ENCODE peak calls at places on chromosomes 7 and 10, in five cellular contexts. W is AG04450, C is H9, M is cardiac fibroblast, B is sigmoid colon. I is an unnamed sample.

GRCh38 chr7:105016083-105017075 is 2.4 kb downstream of the KMT2E start:
- DNase-seq in W (no peak), C (no peak), M (peak), B (no peak), I (no peak)

GRCh38 chr10:122639801-122640200 is 59.8 kb downstream of the C10orf120 start:
- DNase-seq in W (no peak), C (no peak), M (no peak), B (peak), I (no peak)

GRCh38 chr10:63376560-63377304 is 89.0 kb downstream of the JMJD1C start:
- DNase-seq in W (no peak), C (no peak), M (peak), B (no peak), I (no peak)

GRCh38 chr7:43458746-43459337 is 124.1 kb upstream of the STK17A start:
- DNase-seq in W (no peak), C (no peak), M (no peak), B (no peak), I (no peak)

GRCh38 chr7:39624202-39624807 is 933 bp downstream of the RALA start:
- DNase-seq in W (no peak), C (no peak), M (peak), B (no peak), I (no peak)

GRCh38 chr7:7957513-7957912 is 11.1 kb upstream of the GLCCI1 start:
- DNase-seq in W (no peak), C (no peak), M (no peak), B (no peak), I (no peak)

GRCh38 chr10:82411416-82411815 is 536.4 kb downstream of the NRG3 start:
- DNase-seq in W (no peak), C (no peak), M (peak), B (no peak), I (no peak)

GRCh38 chr10:8057636-8058273 is 3.3 kb downstream of the GATA3 start:
- DNase-seq in W (no peak), C (no peak), M (no peak), B (no peak), I (no peak)

GRCh38 chr10:121710207-121710606 is 112.0 kb upstream of the FGFR2 start:
- DNase-seq in W (no peak), C (no peak), M (peak), B (no peak), I (no peak)

GRCh38 chr10:3805227-3805790 is 20.3 kb upstream of the KLF6 start:
- DNase-seq in W (no peak), C (no peak), M (peak), B (no peak), I (no peak)

GRCh38 chr7:100484636-100485114 is 948 bp downstream of the NYAP1 start:
- DNase-seq in W (no peak), C (no peak), M (no peak), B (no peak), I (no peak)

GRCh38 chr7:94386416-94386815 is 8.3 kb upstream of the COL1A2 start:
- DNase-seq in W (no peak), C (no peak), M (no peak), B (no peak), I (no peak)

GRCh38 chr10:44056206-44056605 is 328.7 kb downstream of the CXCL12 start:
- DNase-seq in W (no peak), C (no peak), M (no peak), B (no peak), I (no peak)

GRCh38 chr10:113087082-113088029 is 137.3 kb downstream of the TCF7L2 start:
- DNase-seq in W (peak), C (peak), M (peak), B (peak), I (peak)

GRCh38 chr7:123237-123636 is 69.1 kb upstream of the FAM20C start:
- DNase-seq in W (no peak), C (no peak), M (no peak), B (no peak), I (no peak)

GRCh38 chr10:5587151-5588079 is 62.7 kb downstream of the CALML3 start:
- DNase-seq in W (no peak), C (no peak), M (no peak), B (peak), I (no peak)

GRCh38 chr10:94785211-94785610 is 22.7 kb downstream of the CYP2C19 start:
- DNase-seq in W (no peak), C (no peak), M (no peak), B (no peak), I (no peak)

GRCh38 chr10:65423043-65423442 is 1502.8 kb upstream of the LRRTM3 start:
- DNase-seq in W (no peak), C (no peak), M (no peak), B (no peak), I (no peak)

GRCh38 chr10:35874326-35875070 is 232.4 kb upstream of the FZD8 start:
- DNase-seq in W (no peak), C (no peak), M (no peak), B (no peak), I (no peak)

GRCh38 chr7:116357776-116358670 is 141.5 kb upstream of the CAV2 start:
- DNase-seq in W (no peak), C (no peak), M (peak), B (no peak), I (no peak)

GRCh38 chr10:86755454-86755739 is 1.0 kb upstream of the BMPR1A start:
- DNase-seq in W (no peak), C (no peak), M (no peak), B (no peak), I (no peak)

GRCh38 chr7:110090113-110090820 is 1000.7 kb upstream of the LRRN3 start:
- DNase-seq in W (no peak), C (no peak), M (peak), B (no peak), I (peak)

GRCh38 chr10:70296406-70296899 is 12.6 kb upstream of the NPFFR1 start:
- DNase-seq in W (peak), C (peak), M (peak), B (peak), I (no peak)

GRCh38 chr10:91409869-91410637 is at the start of gene HECTD2:
- DNase-seq in W (no peak), C (peak), M (peak), B (peak), I (peak)
- TF ChIP-seq CTCF in W (peak), C (peak), M (no peak), B (no peak), I (peak)

GRCh38 chr7:106914018-106914607 is 49.0 kb downstream of the PIK3CG start:
- DNase-seq in W (no peak), C (no peak), M (no peak), B (no peak), I (no peak)
- TF ChIP-seq CTCF in W (no peak), C (no peak), M (no peak), B (no peak), I (no peak)

GRCh38 chr10:133259603-133259992 is 17.1 kb downstream of the ADAM8 start:
- DNase-seq in W (no peak), C (no peak), M (no peak), B (no peak), I (no peak)

GRCh38 chr10:133261726-133262325 is 14.8 kb downstream of the ADAM8 start:
- DNase-seq in W (no peak), C (peak), M (peak), B (peak), I (peak)

GRCh38 chr10:133258818-133259602 is 17.7 kb downstream of the ADAM8 start:
- DNase-seq in W (peak), C (no peak), M (peak), B (peak), I (no peak)

GRCh38 chr10:133262696-133263095 is 14.0 kb downstream of the ADAM8 start:
- DNase-seq in W (no peak), C (no peak), M (no peak), B (no peak), I (no peak)

DNA sequence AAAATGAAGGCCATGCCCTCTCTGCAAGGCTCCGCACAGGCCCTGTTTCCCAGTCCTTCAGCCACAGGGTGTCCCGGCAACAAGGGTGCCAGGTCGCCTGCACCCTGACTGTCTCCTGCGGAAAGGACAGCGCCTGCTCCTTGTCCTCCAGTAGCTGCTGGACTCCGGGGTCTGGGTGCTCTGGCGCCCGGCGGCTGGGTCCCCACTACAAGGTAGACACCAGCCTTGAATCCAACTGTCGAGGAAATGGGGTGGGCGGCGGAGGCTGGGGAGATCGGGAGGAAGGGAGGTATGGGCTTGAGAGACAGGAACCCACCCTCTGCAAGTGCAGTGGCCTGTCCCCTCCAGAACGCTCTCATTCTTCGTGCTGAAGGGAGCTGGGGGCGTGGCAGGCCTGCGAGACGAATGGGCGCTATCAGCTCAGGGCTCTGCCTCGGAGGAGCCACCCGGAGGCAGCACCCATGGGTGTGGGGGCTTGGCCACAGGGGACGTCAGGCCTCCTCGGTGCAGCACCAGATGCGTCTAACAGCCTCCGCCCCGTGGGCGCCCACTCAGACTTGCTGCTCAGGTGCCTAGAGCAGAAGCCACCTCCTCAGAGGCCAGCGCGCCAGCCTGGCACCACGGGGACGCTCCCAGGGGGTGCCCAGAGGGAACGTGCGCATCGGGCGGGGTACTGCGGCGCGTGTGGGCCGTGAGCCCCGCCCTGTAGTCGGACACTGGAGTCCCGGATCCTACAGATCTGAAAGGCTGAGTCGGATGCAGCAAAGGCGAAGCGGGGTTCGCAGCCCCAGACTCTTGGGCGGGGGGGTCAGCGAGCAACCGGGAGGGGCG is 15.6 kb downstream of the ADAM8 start:
- DNase-seq in W (no peak), C (no peak), M (no peak), B (peak), I (no peak)
- TF ChIP-seq CTCF in W (no peak), C (no peak), M (no peak), B (no peak), I (no peak)

GRCh38 chr7:82164410-82164809 is 279.2 kb downstream of the CACNA2D1 start:
- DNase-seq in W (no peak), C (no peak), M (no peak), B (no peak), I (no peak)
- TF ChIP-seq CTCF in W (no peak), C (no peak), M (no peak), B (no peak), I (no peak)

I was measured in endothelial cell.